ENCODE peak calls at places on chromosomes 2 and 18, in five cellular contexts. I is mucosa of descending colon, O is heart right ventricle, G is IMR-90, L is breast epithelium. Y is an unnamed sample.

GRCh38 chr2:142008135-142008744 is 122.6 kb downstream of the LRP1B start:
- DNase-seq in I (no peak), O (no peak), G (no peak), L (no peak), Y (no peak)

GRCh38 chr18:51658436-51658835 is 461.0 kb upstream of the MEX3C start:
- DNase-seq in I (no peak), O (no peak), G (no peak), L (no peak), Y (no peak)

GRCh38 chr2:110818767-110819481 is 86.6 kb downstream of the ACOXL start:
- DNase-seq in I (no peak), O (no peak), G (no peak), L (no peak), Y (no peak)

GRCh38 chr2:74593826-74594467 is 39.4 kb downstream of the DOK1 start:
- DNase-seq in I (no peak), O (no peak), G (no peak), L (no peak), Y (no peak)

GRCh38 chr18:811192-812122 is 585 bp downstream of the YES1 start:
- DNase-seq in I (peak), O (peak), G (peak), L (peak), Y (peak)

GRCh38 chr2:61670591-61671503 is 132.7 kb upstream of the XPO1 start:
- DNase-seq in I (peak), O (peak), G (peak), L (no peak), Y (no peak)

GRCh38 chr2:189179607-189179979 is at the start of gene COL5A2:
- DNase-seq in I (peak), O (peak), G (peak), L (no peak), Y (no peak)

GRCh38 chr2:31251018-31251417 is 17.1 kb downstream of the EHD3 start:
- DNase-seq in I (no peak), O (no peak), G (no peak), L (no peak), Y (no peak)

GRCh38 chr2:168064011-168064998 is 183.1 kb downstream of the STK39 start:
- DNase-seq in I (no peak), O (no peak), G (no peak), L (no peak), Y (no peak)

GRCh38 chr2:222655406-222655747 is 515 bp downstream of the FARSB start:
- DNase-seq in I (no peak), O (no peak), G (peak), L (no peak), Y (no peak)

GRCh38 chr2:157046396-157046795 is 211.1 kb upstream of the GALNT5 start:
- DNase-seq in I (no peak), O (no peak), G (no peak), L (no peak), Y (no peak)

GRCh38 chr2:239181601-239182471 is 219.0 kb downstream of the HDAC4 start:
- DNase-seq in I (peak), O (no peak), G (no peak), L (peak), Y (peak)

GRCh38 chr2:226434702-226435101 is 364.9 kb downstream of the IRS1 start:
- DNase-seq in I (no peak), O (no peak), G (no peak), L (no peak), Y (no peak)
- TF ChIP-seq CTCF in I (no peak), O (no peak), G (no peak), L (no peak), Y (no peak)

GRCh38 chr2:9777081-9777480 is 66.2 kb upstream of the TAF1B start:
- DNase-seq in I (no peak), O (no peak), G (no peak), L (peak), Y (no peak)

GRCh38 chr2:9775999-9776685 is 67.1 kb upstream of the TAF1B start:
- DNase-seq in I (no peak), O (no peak), G (no peak), L (peak), Y (no peak)

GRCh38 chr2:9778471-9779402 is 64.5 kb upstream of the TAF1B start:
- DNase-seq in I (no peak), O (no peak), G (no peak), L (peak), Y (no peak)

GRCh38 chr2:9779572-9780264 is 63.6 kb upstream of the TAF1B start:
- DNase-seq in I (no peak), O (no peak), G (no peak), L (peak), Y (no peak)

GRCh38 chr2:9778012-9778411 is 65.3 kb upstream of the TAF1B start:
- DNase-seq in I (peak), O (no peak), G (no peak), L (peak), Y (no peak)
- TF ChIP-seq CTCF in I (peak), O (peak), G (peak), L (peak), Y (peak)

DNA sequence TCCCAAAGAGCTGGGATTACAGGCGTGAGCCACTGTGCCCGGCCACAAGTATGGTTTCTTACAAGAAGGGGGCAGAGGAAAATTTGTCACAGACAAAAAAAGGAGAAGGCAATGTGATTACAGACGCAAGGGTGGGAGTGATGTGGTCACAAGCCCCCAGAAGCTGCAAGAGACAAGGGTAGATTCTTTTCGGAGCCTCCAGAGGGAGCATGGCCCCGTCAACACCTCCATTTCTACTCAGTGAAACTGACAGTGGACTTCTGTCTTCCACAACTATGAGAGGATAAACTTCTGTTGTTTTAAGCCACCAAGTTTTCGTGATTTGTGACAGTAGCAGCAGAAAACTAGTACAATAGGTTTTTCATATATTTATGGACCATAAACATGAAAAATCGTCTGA is 2.1 kb upstream of the TCF7L1 start:
- DNase-seq in I (no peak), O (peak), G (peak), L (no peak), Y (no peak)
- TF ChIP-seq CTCF in I (no peak), O (peak), G (peak), L (peak), Y (peak)

DNA sequence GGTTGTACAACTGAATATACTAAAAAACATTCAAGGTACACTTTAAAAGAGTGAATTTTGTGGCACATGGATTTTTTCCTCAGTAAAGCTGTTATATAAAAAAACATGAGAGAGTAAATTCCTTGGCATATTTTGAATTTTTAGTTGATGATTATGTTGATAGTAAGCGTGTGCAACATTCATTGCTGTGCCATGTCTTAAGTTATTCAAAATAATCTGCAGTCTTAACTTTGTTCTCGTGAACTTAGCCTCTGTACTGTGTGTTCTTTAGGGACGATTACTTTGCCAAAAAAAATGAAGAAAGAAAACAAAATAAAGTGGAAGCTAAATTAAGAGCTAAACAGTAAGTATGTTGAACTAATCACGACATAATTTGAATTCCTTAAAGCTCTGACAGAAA is 9.5 kb downstream of the SSB start:
- DNase-seq in I (no peak), O (no peak), G (peak), L (no peak), Y (no peak)
- TF ChIP-seq CTCF in I (no peak), O (no peak), G (no peak), L (no peak), Y (no peak)

GRCh38 chr2:197615033-197615652 is 60.2 kb downstream of the RFTN2 start:
- DNase-seq in I (peak), O (no peak), G (no peak), L (no peak), Y (no peak)
- TF ChIP-seq CTCF in I (peak), O (no peak), G (no peak), L (peak), Y (no peak)

GRCh38 chr2:71784734-71785549 is 331.6 kb downstream of the DYSF start:
- DNase-seq in I (no peak), O (peak), G (peak), L (no peak), Y (peak)
- TF ChIP-seq CTCF in I (no peak), O (no peak), G (no peak), L (no peak), Y (no peak)

GRCh38 chr2:71796174-71796592 is 342.8 kb downstream of the DYSF start:
- DNase-seq in I (no peak), O (no peak), G (peak), L (no peak), Y (no peak)
- TF ChIP-seq CTCF in I (no peak), O (no peak), G (no peak), L (no peak), Y (no peak)

GRCh38 chr2:121045245-121045644 is 239.8 kb downstream of the TFCP2L1 start:
- DNase-seq in I (no peak), O (no peak), G (no peak), L (no peak), Y (no peak)

GRCh38 chr2:121043827-121044222 is 241.2 kb downstream of the TFCP2L1 start:
- DNase-seq in I (no peak), O (no peak), G (no peak), L (no peak), Y (no peak)

GRCh38 chr2:121043061-121043826 is 241.8 kb downstream of the TFCP2L1 start:
- DNase-seq in I (no peak), O (no peak), G (no peak), L (no peak), Y (no peak)

GRCh38 chr2:121046335-121046734 is 238.7 kb downstream of the TFCP2L1 start:
- DNase-seq in I (no peak), O (no peak), G (no peak), L (no peak), Y (no peak)

GRCh38 chr2:121044412-121044811 is 240.6 kb downstream of the TFCP2L1 start:
- DNase-seq in I (peak), O (no peak), G (no peak), L (no peak), Y (no peak)
- TF ChIP-seq CTCF in I (no peak), O (no peak), G (no peak), L (no peak), Y (peak)

GRCh38 chr2:10787176-10787968 is 25.2 kb downstream of the PDIA6 start:
- DNase-seq in I (no peak), O (no peak), G (no peak), L (no peak), Y (no peak)
- TF ChIP-seq CTCF in I (no peak), O (no peak), G (no peak), L (no peak), Y (peak)